ENCODE peak calls at places on chromosomes 12 and 14, in eight cellular contexts. One of them, this sample, is unnamed. For H4K20me1, the result is how much of the 10 kb centered on the place peaks cover.

GRCh38 chr14:85824526-85824925 is 294.6 kb downstream of the FLRT2 start:
- DNase-seq in HCT116: no peak
- DNase-seq in OCI-LY7: no peak
- DNase-seq in PC-3: no peak
- DNase-seq in hepatocyte: no peak
- DNase-seq in SK-N-SH: no peak
- DNase-seq in GM23248: no peak
- DNase-seq in GM23338: no peak
- DNase-seq in this sample: no peak

GRCh38 chr12:132403636-132404434 is 74.4 kb upstream of the GALNT9 start:
- DNase-seq in OCI-LY7: no peak
- DNase-seq in SK-N-SH: no peak
- DNase-seq in hepatocyte: no peak
- DNase-seq in GM23248: no peak
- DNase-seq in PC-3: no peak
- DNase-seq in GM23338: no peak
- DNase-seq in HCT116: no peak
- DNase-seq in this sample: no peak

GRCh38 chr12:54824402-54824801 is 29.9 kb upstream of the MUCL1 start:
- DNase-seq in OCI-LY7: no peak
- DNase-seq in GM23338: peak
- DNase-seq in SK-N-SH: no peak
- DNase-seq in GM23248: peak
- DNase-seq in hepatocyte: no peak
- DNase-seq in PC-3: peak
- DNase-seq in HCT116: peak
- DNase-seq in this sample: no peak

GRCh38 chr14:73792476-73792875 is 59.2 kb upstream of the PTGR2 start:
- DNase-seq in PC-3: no peak
- DNase-seq in SK-N-SH: no peak
- DNase-seq in GM23248: no peak
- DNase-seq in HCT116: no peak
- DNase-seq in hepatocyte: no peak
- DNase-seq in GM23338: peak
- DNase-seq in OCI-LY7: no peak
- DNase-seq in this sample: no peak

GRCh38 chr12:10285919-10286318 is 21.8 kb upstream of the KLRD1 start:
- DNase-seq in PC-3: no peak
- DNase-seq in OCI-LY7: peak
- DNase-seq in GM23248: no peak
- DNase-seq in SK-N-SH: no peak
- DNase-seq in HCT116: no peak
- DNase-seq in GM23338: no peak
- DNase-seq in hepatocyte: no peak
- DNase-seq in this sample: no peak

GRCh38 chr12:106498056-106498455 is 84.7 kb upstream of the RFX4 start:
- DNase-seq in GM23338: no peak
- DNase-seq in hepatocyte: no peak
- DNase-seq in SK-N-SH: no peak
- DNase-seq in PC-3: no peak
- DNase-seq in GM23248: no peak
- DNase-seq in HCT116: no peak
- DNase-seq in OCI-LY7: no peak
- DNase-seq in this sample: no peak

GRCh38 chr12:10167588-10167987 is 4.3 kb downstream of the OLR1 start:
- DNase-seq in GM23338: no peak
- DNase-seq in hepatocyte: no peak
- DNase-seq in HCT116: no peak
- DNase-seq in GM23248: no peak
- DNase-seq in PC-3: no peak
- DNase-seq in OCI-LY7: no peak
- DNase-seq in SK-N-SH: no peak
- DNase-seq in this sample: no peak

GRCh38 chr12:59056931-59057330 is 136.6 kb upstream of the LRIG3 start:
- DNase-seq in GM23248: peak
- DNase-seq in HCT116: no peak
- DNase-seq in hepatocyte: no peak
- DNase-seq in GM23338: no peak
- DNase-seq in OCI-LY7: no peak
- DNase-seq in PC-3: no peak
- DNase-seq in SK-N-SH: no peak
- DNase-seq in this sample: no peak

GRCh38 chr12:77342275-77342674 is 276.9 kb upstream of the E2F7 start:
- DNase-seq in GM23248: no peak
- DNase-seq in GM23338: no peak
- DNase-seq in PC-3: no peak
- DNase-seq in SK-N-SH: no peak
- DNase-seq in hepatocyte: no peak
- DNase-seq in OCI-LY7: no peak
- DNase-seq in HCT116: no peak
- DNase-seq in this sample: no peak

GRCh38 chr12:48816148-48816854 is 2.0 kb upstream of the CACNB3 start:
- DNase-seq in hepatocyte: peak
- DNase-seq in PC-3: peak
- DNase-seq in GM23248: peak
- DNase-seq in SK-N-SH: no peak
- DNase-seq in GM23338: no peak
- DNase-seq in HCT116: no peak
- DNase-seq in OCI-LY7: no peak
- DNase-seq in this sample: no peak

GRCh38 chr12:82019533-82019932 is 260.4 kb upstream of the PPFIA2 start:
- DNase-seq in GM23338: peak
- DNase-seq in PC-3: no peak
- DNase-seq in GM23248: peak
- DNase-seq in HCT116: no peak
- DNase-seq in hepatocyte: no peak
- DNase-seq in OCI-LY7: no peak
- DNase-seq in SK-N-SH: no peak
- DNase-seq in this sample: peak

GRCh38 chr12:51218607-51219161 is 822 bp upstream of the POU6F1 start:
- DNase-seq in HCT116: no peak
- DNase-seq in GM23338: peak
- DNase-seq in SK-N-SH: no peak
- DNase-seq in OCI-LY7: no peak
- DNase-seq in hepatocyte: peak
- DNase-seq in GM23248: no peak
- DNase-seq in PC-3: no peak
- DNase-seq in this sample: no peak

GRCh38 chr12:60752589-60752988 is 1156.8 kb downstream of the SLC16A7 start:
- DNase-seq in GM23248: no peak
- DNase-seq in HCT116: no peak
- DNase-seq in hepatocyte: no peak
- DNase-seq in SK-N-SH: no peak
- DNase-seq in PC-3: no peak
- DNase-seq in OCI-LY7: no peak
- DNase-seq in GM23338: no peak
- DNase-seq in this sample: peak

GRCh38 chr14:58697266-58697926 is 59.6 kb downstream of the DACT1 start:
- DNase-seq in OCI-LY7: no peak
- DNase-seq in GM23338: peak
- DNase-seq in HCT116: no peak
- DNase-seq in PC-3: no peak
- DNase-seq in SK-N-SH: no peak
- DNase-seq in hepatocyte: no peak
- DNase-seq in GM23248: no peak
- DNase-seq in this sample: no peak

GRCh38 chr14:59123975-59124374 is 64.5 kb upstream of the DAAM1 start:
- DNase-seq in HCT116: no peak
- DNase-seq in PC-3: peak
- DNase-seq in GM23248: peak
- DNase-seq in hepatocyte: peak
- DNase-seq in GM23338: peak
- DNase-seq in SK-N-SH: peak
- DNase-seq in OCI-LY7: peak
- DNase-seq in this sample: no peak

GRCh38 chr14:68785817-68786490 is 6.9 kb downstream of the ZFP36L1 start:
- DNase-seq in PC-3: peak
- DNase-seq in HCT116: no peak
- DNase-seq in GM23248: peak
- DNase-seq in SK-N-SH: no peak
- DNase-seq in OCI-LY7: no peak
- DNase-seq in hepatocyte: peak
- DNase-seq in GM23338: peak
- DNase-seq in this sample: no peak

DNA sequence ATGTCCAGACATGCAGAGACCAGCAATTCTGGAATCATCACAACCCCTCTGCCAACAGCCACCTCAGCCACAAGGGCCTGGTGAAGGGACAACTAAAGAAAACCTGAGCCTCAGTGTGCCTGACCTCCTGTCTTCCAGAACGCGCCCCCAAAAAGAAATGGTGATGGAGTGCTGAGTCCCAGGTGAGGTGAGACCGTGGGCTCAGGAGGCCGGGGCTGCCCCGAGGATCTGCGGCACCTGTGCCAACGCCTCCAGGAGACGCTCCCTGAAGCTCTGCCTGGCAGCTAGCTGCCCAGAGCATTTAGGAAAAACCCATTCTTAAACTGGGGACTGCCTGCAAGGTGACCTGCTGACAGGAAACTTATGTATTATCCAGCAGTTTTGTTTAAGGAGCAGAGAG is 51.2 kb downstream of the CDC42BPB start:
- DNase-seq in OCI-LY7: no peak
- DNase-seq in GM23338: no peak
- DNase-seq in HCT116: no peak
- DNase-seq in PC-3: no peak
- DNase-seq in SK-N-SH: no peak
- DNase-seq in hepatocyte: no peak
- DNase-seq in GM23248: no peak
- DNase-seq in this sample: no peak
- H4K20me1 ChIP-seq in OCI-LY7: under half
- H4K20me1 ChIP-seq in GM23338: under half
- H4K20me1 ChIP-seq in HCT116: under half
- H4K20me1 ChIP-seq in PC-3: under half
- H4K20me1 ChIP-seq in SK-N-SH: under half
- H4K20me1 ChIP-seq in hepatocyte: under half
- H4K20me1 ChIP-seq in GM23248: under half
- H4K20me1 ChIP-seq in this sample: under half

GRCh38 chr14:92461891-92462290 is 51.7 kb upstream of the RIN3 start:
- DNase-seq in OCI-LY7: no peak
- DNase-seq in HCT116: no peak
- DNase-seq in hepatocyte: no peak
- DNase-seq in SK-N-SH: no peak
- DNase-seq in GM23248: no peak
- DNase-seq in PC-3: no peak
- DNase-seq in GM23338: no peak
- DNase-seq in this sample: no peak
- TF ChIP-seq EZH2phosphoT487 in OCI-LY7: no peak
- TF ChIP-seq EZH2phosphoT487 in HCT116: no peak
- TF ChIP-seq EZH2phosphoT487 in hepatocyte: no peak
- TF ChIP-seq EZH2phosphoT487 in SK-N-SH: no peak
- TF ChIP-seq EZH2phosphoT487 in GM23248: no peak
- TF ChIP-seq EZH2phosphoT487 in PC-3: no peak
- TF ChIP-seq EZH2phosphoT487 in GM23338: no peak
- TF ChIP-seq EZH2phosphoT487 in this sample: no peak

DNA sequence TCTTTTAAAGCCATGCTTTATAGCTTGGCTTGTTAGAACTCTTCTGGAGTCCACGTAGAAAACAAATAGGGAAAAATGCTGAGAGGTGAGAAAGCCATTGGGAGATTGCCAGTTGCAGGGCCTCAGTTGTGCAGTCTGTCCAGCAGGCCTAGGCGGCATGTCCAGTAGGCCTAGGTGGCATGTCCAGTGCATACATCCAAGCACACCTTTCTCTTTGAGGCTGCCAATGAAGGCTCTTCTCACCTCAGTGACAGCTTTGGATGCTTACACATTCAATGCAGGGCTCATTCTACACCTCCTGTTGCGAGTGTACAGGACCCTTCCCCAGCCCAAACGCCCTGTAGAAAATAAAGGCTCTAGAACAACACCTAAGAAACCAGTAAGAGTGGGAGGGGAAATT is 13.1 kb downstream of the CDK2AP1 start:
- DNase-seq in GM23338: no peak
- DNase-seq in OCI-LY7: no peak
- DNase-seq in HCT116: no peak
- DNase-seq in SK-N-SH: no peak
- DNase-seq in PC-3: no peak
- DNase-seq in hepatocyte: no peak
- DNase-seq in GM23248: no peak
- DNase-seq in this sample: no peak
- H4K20me1 ChIP-seq in GM23338: under half
- H4K20me1 ChIP-seq in OCI-LY7: under half
- H4K20me1 ChIP-seq in HCT116: under half
- H4K20me1 ChIP-seq in SK-N-SH: under half
- H4K20me1 ChIP-seq in PC-3: under half
- H4K20me1 ChIP-seq in hepatocyte: under half
- H4K20me1 ChIP-seq in GM23248: under half
- H4K20me1 ChIP-seq in this sample: under half

GRCh38 chr12:26988703-26989102 is 25.5 kb downstream of the TM7SF3 start:
- DNase-seq in GM23338: no peak
- DNase-seq in PC-3: no peak
- DNase-seq in GM23248: no peak
- DNase-seq in OCI-LY7: no peak
- DNase-seq in SK-N-SH: no peak
- DNase-seq in hepatocyte: no peak
- DNase-seq in HCT116: no peak
- DNase-seq in this sample: no peak

GRCh38 chr12:26991826-26992225 is 22.4 kb downstream of the TM7SF3 start:
- DNase-seq in OCI-LY7: no peak
- DNase-seq in GM23338: no peak
- DNase-seq in GM23248: no peak
- DNase-seq in hepatocyte: no peak
- DNase-seq in SK-N-SH: no peak
- DNase-seq in PC-3: no peak
- DNase-seq in HCT116: no peak
- DNase-seq in this sample: no peak

GRCh38 chr12:26982866-26983265 is 31.3 kb downstream of the TM7SF3 start:
- DNase-seq in PC-3: no peak
- DNase-seq in SK-N-SH: no peak
- DNase-seq in hepatocyte: no peak
- DNase-seq in GM23338: no peak
- DNase-seq in HCT116: no peak
- DNase-seq in OCI-LY7: no peak
- DNase-seq in GM23248: no peak
- DNase-seq in this sample: no peak

GRCh38 chr12:26989873-26990272 is 24.3 kb downstream of the TM7SF3 start:
- DNase-seq in OCI-LY7: no peak
- DNase-seq in PC-3: no peak
- DNase-seq in SK-N-SH: no peak
- DNase-seq in GM23248: no peak
- DNase-seq in GM23338: no peak
- DNase-seq in hepatocyte: no peak
- DNase-seq in HCT116: no peak
- DNase-seq in this sample: no peak

DNA sequence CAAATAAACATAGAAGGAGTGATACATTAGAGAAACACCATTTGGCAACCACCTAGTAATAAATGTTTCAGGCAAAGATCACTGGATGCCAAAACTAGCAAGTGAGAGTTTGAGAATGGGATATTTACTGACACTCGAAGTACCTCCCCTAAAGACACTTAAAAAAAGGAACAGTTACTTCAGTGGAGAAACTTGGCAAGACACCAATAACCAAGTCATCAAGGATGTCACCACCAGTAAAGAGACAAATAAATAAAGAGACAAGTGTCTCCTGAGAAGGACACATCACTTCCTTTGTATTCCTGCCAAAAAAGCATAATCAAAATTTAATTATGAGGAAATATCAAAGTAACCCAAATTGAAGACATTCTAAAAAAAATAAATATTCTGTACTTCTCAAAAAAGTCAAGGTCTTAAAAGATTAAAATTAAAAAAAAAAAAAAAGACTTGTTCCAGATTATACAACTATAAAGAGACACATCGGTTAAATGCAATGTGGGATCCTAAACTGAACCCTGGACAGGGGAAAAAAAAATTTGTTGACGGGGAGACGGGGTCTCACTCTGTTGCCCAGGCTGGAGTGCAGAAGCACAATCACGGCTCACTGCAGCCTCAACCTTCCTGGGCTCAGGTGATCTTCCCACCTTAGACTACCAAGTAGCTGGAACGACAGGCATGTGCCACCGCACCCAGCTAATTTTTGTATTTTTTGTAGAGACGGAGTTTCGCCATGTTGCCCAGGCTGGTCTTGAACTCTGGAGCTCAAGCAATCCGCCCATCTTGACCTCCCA is 26.4 kb downstream of the TM7SF3 start:
- DNase-seq in PC-3: peak
- DNase-seq in GM23338: no peak
- DNase-seq in OCI-LY7: no peak
- DNase-seq in GM23248: peak
- DNase-seq in SK-N-SH: no peak
- DNase-seq in hepatocyte: no peak
- DNase-seq in HCT116: no peak
- DNase-seq in this sample: no peak
- TF ChIP-seq EZH2phosphoT487 in PC-3: no peak
- TF ChIP-seq EZH2phosphoT487 in GM23338: no peak
- TF ChIP-seq EZH2phosphoT487 in OCI-LY7: no peak
- TF ChIP-seq EZH2phosphoT487 in GM23248: no peak
- TF ChIP-seq EZH2phosphoT487 in SK-N-SH: no peak
- TF ChIP-seq EZH2phosphoT487 in hepatocyte: no peak
- TF ChIP-seq EZH2phosphoT487 in HCT116: no peak
- TF ChIP-seq EZH2phosphoT487 in this sample: no peak